ENCODE peak calls at places on chromosomes 6 and 20, in nine cellular contexts. Z is Ammon's horn; W is activated T-helper 1 cell treated with anti-CD3 and anti-CD28 coated beads, Interleukin-2, amount 50 U/mL, for 16 hours; T is sciatic nerve; E is stimulated activated CD4-positive, alpha-beta T cell treated with anti-CD3 and anti-CD28 coated beads, Interleukin-2, amount 100 ng/mL, for 48 hours; Y is GM18507; G is non-pigmented ciliary epithelial cell; U is CD8-positive, alpha-beta T cell; J is epithelial cell of esophagus. X is an unnamed sample.

GRCh38 chr20:12327205-12327604 is 409.5 kb downstream of the BTBD3 start:
- DNase-seq in G (no peak), Z (no peak), E (no peak), J (peak; percentile 21), Y (no peak), T (no peak), W (no peak), U (no peak), X (no peak)

GRCh38 chr6:125940691-125941090 is 15.9 kb upstream of the HINT3 start:
- DNase-seq in E (no peak), Y (no peak), W (no peak), U (no peak), T (no peak), Z (no peak), J (peak; percentile 73), G (no peak), X (no peak)

GRCh38 chr6:56916849-56917551 is 37.9 kb upstream of the BEND6 start:
- DNase-seq in E (no peak), W (no peak), J (no peak), Y (no peak), T (no peak), Z (no peak), G (no peak), U (no peak), X (no peak)

GRCh38 chr20:20441259-20441658 is 73.4 kb downstream of the INSM1 start:
- DNase-seq in T (no peak), Z (no peak), U (no peak), W (no peak), J (peak; percentile 8), G (no peak), Y (no peak), E (no peak), X (no peak)

GRCh38 chr6:110813813-110814487 is 1.3 kb downstream of the CDK19 start:
- DNase-seq in Y (no peak), J (peak; percentile 22), W (no peak), U (no peak), T (no peak), Z (peak; percentile 27), G (no peak), E (no peak), X (no peak)

GRCh38 chr20:57991211-57991841 is 237.1 kb downstream of the ANKRD60 start:
- DNase-seq in Z (no peak), G (no peak), T (peak; percentile 39), E (no peak), J (peak; percentile 96), U (no peak), Y (no peak), W (no peak), X (no peak)

GRCh38 chr6:19159087-19159486 is 678.1 kb upstream of the ID4 start:
- DNase-seq in J (no peak), U (no peak), Y (no peak), T (no peak), Z (no peak), G (peak; percentile 27), W (no peak), E (no peak), X (no peak)

GRCh38 chr6:135531954-135532490 is 34.5 kb upstream of the AHI1 start:
- DNase-seq in W (no peak), G (no peak), U (no peak), Y (no peak), E (no peak), Z (no peak), T (no peak), J (no peak), X (no peak)

GRCh38 chr6:148593130-148593812 is 153.6 kb upstream of the UST start:
- DNase-seq in T (no peak), W (no peak), Z (no peak), G (peak; percentile 28), E (no peak), J (no peak), U (no peak), Y (no peak), X (no peak)

GRCh38 chr6:150685860-150686259 is 86.2 kb downstream of the PLEKHG1 start:
- DNase-seq in T (no peak), Z (no peak), G (no peak), W (no peak), U (no peak), Y (no peak), E (peak; percentile 63), J (peak; percentile 76), X (no peak)

GRCh38 chr6:170293881-170294755 is 3.2 kb upstream of the DLL1 start:
- DNase-seq in E (no peak), W (no peak), J (no peak), G (no peak), Z (no peak), U (no peak), T (no peak), Y (no peak), X (no peak)

GRCh38 chr6:17790486-17790885 is 83.8 kb upstream of the NUP153 start:
- DNase-seq in E (no peak), Z (no peak), T (no peak), J (no peak), U (no peak), Y (no peak), W (no peak), G (no peak), X (no peak)

GRCh38 chr6:112033824-112034223 is 20.1 kb upstream of the CCN6 start:
- DNase-seq in W (no peak), Y (no peak), E (no peak), U (no peak), Z (peak; percentile 52), G (no peak), J (no peak), T (no peak), X (no peak)

GRCh38 chr6:147135211-147135672 is 69.0 kb upstream of the STXBP5 start:
- DNase-seq in Y (no peak), T (no peak), W (no peak), G (no peak), J (peak; percentile 93), E (no peak), Z (no peak), U (no peak), X (no peak)

GRCh38 chr6:73024598-73024997 is 200.7 kb downstream of the KHDC1L start:
- DNase-seq in G (no peak), T (no peak), U (no peak), W (no peak), J (no peak), E (no peak), Z (no peak), Y (no peak), X (no peak)

GRCh38 chr6:87731818-87732661 is 30.0 kb upstream of the AKIRIN2 start:
- DNase-seq in W (no peak), U (peak; percentile 53), J (peak; percentile 99), Z (peak; percentile 80), Y (no peak), G (peak; percentile 40), T (peak; percentile 94), E (no peak), X (peak; percentile 96)

GRCh38 chr6:125983246-125983945 is 2.9 kb upstream of the TRMT11 start:
- DNase-seq in J (peak; percentile 51), T (no peak), Y (no peak), G (peak; percentile 70), U (no peak), E (no peak), W (no peak), Z (no peak), X (no peak)

GRCh38 chr6:142975272-142975805 is 30.4 kb upstream of the HIVEP2 start:
- DNase-seq in Y (no peak), T (no peak), Z (no peak), U (no peak), W (no peak), J (no peak), E (no peak), G (no peak), X (no peak)

GRCh38 chr6:134379086-134379485 is 61.2 kb upstream of the SGK1 start:
- DNase-seq in G (no peak), T (no peak), Y (no peak), J (peak; percentile 97), E (peak; percentile 20), Z (no peak), W (no peak), U (no peak), X (no peak)

GRCh38 chr6:137705166-137706064 is 161.6 kb upstream of the TNFAIP3 start:
- DNase-seq in E (peak; percentile 72), U (peak; percentile 69), T (peak; percentile 82), J (peak; percentile 66), Z (peak; percentile 54), W (peak; percentile 57), Y (peak; percentile 30), G (no peak), X (peak; percentile 89)

GRCh38 chr6:118903691-118904090 is 9.7 kb downstream of the ASF1A start:
- DNase-seq in U (no peak), E (no peak), Z (no peak), T (no peak), Y (no peak), W (no peak), J (no peak), G (no peak), X (no peak)

GRCh38 chr20:42378826-42379225 is 760.6 kb upstream of the CHD6 start:
- DNase-seq in Z (peak; percentile 19), U (no peak), E (no peak), Y (no peak), T (no peak), J (no peak), G (no peak), W (no peak), X (no peak)

GRCh38 chr6:111793711-111794111 is 79.5 kb downstream of the FYN start:
- DNase-seq in E (no peak), J (no peak), Y (no peak), T (no peak), G (no peak), W (no peak), U (peak; percentile 73), Z (no peak), X (no peak)

GRCh38 chr6:44738652-44739141 is 351.2 kb downstream of the CDC5L start:
- DNase-seq in E (no peak), Z (no peak), W (no peak), J (peak; percentile 60), U (no peak), T (no peak), Y (no peak), G (no peak), X (no peak)

GRCh38 chr6:158417760-158418098 is 105.5 kb downstream of the TULP4 start:
- DNase-seq in Z (peak; percentile 74), G (no peak), E (no peak), J (peak; percentile 38), W (no peak), T (no peak), U (no peak), Y (no peak), X (no peak)

GRCh38 chr20:45290677-45291355 is 15.8 kb upstream of the RBPJL start:
- DNase-seq in J (peak; percentile 74), E (peak; percentile 71), U (peak; percentile 58), Y (peak; percentile 58), G (no peak), T (peak; percentile 90), W (peak; percentile 37), Z (peak; percentile 82), X (peak; percentile 92)

GRCh38 chr20:14062171-14062570 is 66.9 kb downstream of the MACROD2 start:
- DNase-seq in W (no peak), J (no peak), Z (no peak), T (no peak), E (no peak), Y (no peak), U (no peak), G (no peak), X (no peak)

GRCh38 chr6:111988926-111989325 is 65.0 kb upstream of the CCN6 start:
- DNase-seq in T (no peak), G (no peak), U (no peak), J (no peak), Y (no peak), E (no peak), W (no peak), Z (no peak), X (no peak)

GRCh38 chr20:39269031-39269461 is 306.9 kb downstream of the DHX35 start:
- DNase-seq in U (no peak), J (peak; percentile 41), G (no peak), E (peak; percentile 46), Y (peak; percentile 25), W (no peak), T (peak; percentile 71), Z (peak; percentile 56), X (no peak)

GRCh38 chr6:90131614-90132423 is 164.8 kb downstream of the BACH2 start:
- DNase-seq in G (no peak), Y (no peak), Z (peak; percentile 48), J (no peak), W (no peak), T (peak; percentile 75), U (no peak), E (no peak), X (peak; percentile 91)

GRCh38 chr6:16130437-16130891 is 1.6 kb downstream of the MYLIP start:
- DNase-seq in E (no peak), Z (no peak), T (no peak), U (no peak), W (no peak), J (peak; percentile 49), G (no peak), Y (no peak), X (no peak)